ENCODE peak calls at places on chromosomes 6 and 20, in six cellular contexts. O, E, B, K, W and C are unnamed samples.
A peak's percentile ranks its signal among the peaks of the same experiment; 100 is the strongest.

GRCh38 chr20:10492844-10493243 is 57.7 kb downstream of the SLX4IP start:
- DNase-seq in O (no peak), E (no peak), B (no peak), K (no peak), W (no peak), C (no peak)

GRCh38 chr6:90233994-90234393 is 62.6 kb downstream of the BACH2 start:
- DNase-seq in O (no peak), E (no peak), B (no peak), K (no peak), W (no peak), C (no peak)

GRCh38 chr6:67300430-67301040 is 1334.5 kb upstream of the ADGRB3 start:
- DNase-seq in O (no peak), E (no peak), B (no peak), K (no peak), W (no peak), C (no peak)

GRCh38 chr6:87828044-87828443 is 126.0 kb upstream of the AKIRIN2 start:
- DNase-seq in O (no peak), E (no peak), B (no peak), K (no peak), W (no peak), C (no peak)

GRCh38 chr20:21074605-21075336 is 31.4 kb downstream of the LINC00237 start:
- DNase-seq in O (no peak), E (no peak), B (peak; percentile 16), K (no peak), W (no peak), C (peak; percentile 14)

GRCh38 chr6:117444600-117444999 is 18.9 kb upstream of the ROS1 start:
- DNase-seq in O (no peak), E (no peak), B (peak; percentile 91), K (no peak), W (no peak), C (no peak)

GRCh38 chr20:62181808-62182207 is 1.0 kb upstream of the MTG2 start:
- DNase-seq in O (no peak), E (no peak), B (no peak), K (no peak), W (no peak), C (no peak)

GRCh38 chr6:7051780-7052440 is 55.9 kb upstream of the RREB1 start:
- DNase-seq in O (peak; percentile 64), E (peak; percentile 37), B (peak; percentile 19), K (peak; percentile 49), W (peak; percentile 74), C (peak; percentile 79)

GRCh38 chr6:37576336-37576737 is 76.6 kb upstream of the CCDC167 start:
- DNase-seq in O (no peak), E (peak; percentile 63), B (peak; percentile 75), K (no peak), W (peak; percentile 23), C (peak; percentile 33)

GRCh38 chr6:56891754-56892153 is 63.2 kb upstream of the BEND6 start:
- DNase-seq in O (no peak), E (no peak), B (peak; percentile 49), K (no peak), W (peak; percentile 15), C (peak; percentile 18)

GRCh38 chr6:5331860-5332442 is 70.6 kb downstream of the FARS2 start:
- DNase-seq in O (no peak), E (no peak), B (no peak), K (no peak), W (no peak), C (no peak)
- H3K4me3 ChIP-seq in O (no peak overlapping the region), E (no peak overlapping the region), B (no peak overlapping the region), K (no peak overlapping the region), W (no peak overlapping the region), C (no peak overlapping the region)

GRCh38 chr6:170437719-170438401 is 115.2 kb downstream of the PSMB1 start:
- DNase-seq in O (no peak), E (peak; percentile 36), B (peak; percentile 7), K (no peak), W (no peak), C (peak; percentile 44)
- H3K4me3 ChIP-seq in O (peak overlapping the region; percentile 34), E (no peak overlapping the region), B (no peak overlapping the region), K (peak overlapping the region; percentile 57), W (no peak overlapping the region), C (no peak overlapping the region)

GRCh38 chr6:111258615-111259088 is 171.3 kb downstream of the SLC16A10 start:
- DNase-seq in O (no peak), E (no peak), B (no peak), K (no peak), W (no peak), C (no peak)
- H3K4me3 ChIP-seq in O (peak overlapping the region; percentile 67), E (peak overlapping the region; percentile 83), B (peak overlapping the region; percentile 44), K (peak overlapping the region; percentile 96), W (peak overlapping the region; percentile 36), C (peak overlapping the region; percentile 94)

GRCh38 chr6:19734519-19734918 is 102.7 kb upstream of the ID4 start:
- DNase-seq in O (no peak), E (no peak), B (no peak), K (no peak), W (no peak), C (no peak)
- H3K4me3 ChIP-seq in O (no peak overlapping the region), E (no peak overlapping the region), B (no peak overlapping the region), K (no peak overlapping the region), W (no peak overlapping the region), C (no peak overlapping the region)

GRCh38 chr20:49281913-49282467 is 4.1 kb upstream of the ZNFX1 start:
- DNase-seq in O (no peak), E (no peak), B (no peak), K (no peak), W (no peak), C (no peak)

GRCh38 chr20:49282584-49283171 is 4.8 kb upstream of the ZNFX1 start:
- DNase-seq in O (no peak), E (no peak), B (no peak), K (no peak), W (no peak), C (no peak)

GRCh38 chr20:49279677-49280462 is 2.0 kb upstream of the ZNFX1 start:
- DNase-seq in O (no peak), E (no peak), B (no peak), K (no peak), W (no peak), C (no peak)

GRCh38 chr20:49280463-49281058 is 2.7 kb upstream of the ZNFX1 start:
- DNase-seq in O (no peak), E (no peak), B (no peak), K (no peak), W (no peak), C (no peak)

DNA sequence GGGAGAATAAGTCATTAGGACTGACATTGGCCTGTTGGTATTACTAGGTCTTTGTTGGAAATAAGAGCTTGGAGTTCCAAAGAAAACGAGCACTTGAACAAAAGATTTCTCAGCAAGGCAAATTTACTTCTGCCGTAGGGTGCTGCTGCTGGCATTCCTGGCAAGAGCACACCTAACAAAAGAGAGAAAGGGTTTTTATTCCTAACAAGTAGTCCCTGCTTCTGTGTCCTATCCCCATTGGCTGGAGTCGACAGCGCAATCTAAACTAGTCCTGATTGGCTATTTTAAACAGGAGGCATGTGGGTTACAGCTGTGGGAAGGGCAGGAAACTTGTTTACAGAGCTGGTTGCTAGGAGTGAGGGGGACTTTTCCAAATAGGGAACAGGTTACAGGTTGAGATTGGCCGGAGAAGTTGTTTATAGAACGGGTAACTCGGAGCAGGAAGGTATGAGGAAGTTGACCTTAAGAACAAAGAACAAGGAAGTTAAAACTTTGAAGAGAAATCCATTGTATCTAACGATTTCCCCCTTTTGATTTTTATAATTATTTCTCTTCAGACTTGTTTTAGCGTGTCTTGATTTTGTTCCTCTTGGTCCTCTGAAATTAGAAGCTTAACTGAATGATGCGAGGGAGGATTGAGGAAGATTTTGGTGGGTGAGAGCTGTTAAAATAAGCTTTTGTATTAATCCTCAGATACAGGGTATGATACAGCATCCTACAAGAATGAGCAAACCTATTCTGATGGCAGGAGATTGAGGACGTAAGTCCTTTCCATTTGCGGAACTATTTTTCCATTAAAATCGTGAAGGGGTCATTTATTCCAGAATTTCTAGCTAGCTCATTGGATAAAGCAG is 3.4 kb upstream of the ZNFX1 start:
- DNase-seq in O (no peak), E (no peak), B (peak; percentile 61), K (no peak), W (peak; percentile 45), C (peak; percentile 58)
- H3K4me3 ChIP-seq in O (no peak overlapping the region), E (peak overlapping the region; percentile 97), B (peak overlapping the region; percentile 100), K (peak overlapping the region; percentile 76), W (no peak overlapping the region), C (peak overlapping the region; percentile 98)

GRCh38 chr20:45436732-45437485 is 21.0 kb downstream of the PIGT start:
- DNase-seq in O (peak; percentile 90), E (peak; percentile 75), B (peak; percentile 75), K (peak; percentile 91), W (peak; percentile 98), C (peak; percentile 91)

GRCh38 chr20:45432294-45432693 is 16.4 kb downstream of the PIGT start:
- DNase-seq in O (no peak), E (no peak), B (no peak), K (no peak), W (no peak), C (no peak)

GRCh38 chr20:45427236-45428149 is 11.6 kb downstream of the PIGT start:
- DNase-seq in O (no peak), E (no peak), B (peak; percentile 22), K (no peak), W (peak; percentile 42), C (no peak)

GRCh38 chr20:45429618-45430017 is 13.7 kb downstream of the PIGT start:
- DNase-seq in O (no peak), E (no peak), B (no peak), K (no peak), W (no peak), C (no peak)

GRCh38 chr20:45433316-45433715 is 17.4 kb downstream of the PIGT start:
- DNase-seq in O (peak; percentile 63), E (peak; percentile 78), B (peak; percentile 63), K (peak; percentile 91), W (no peak), C (peak; percentile 81)
- H3K4me3 ChIP-seq in O (no peak overlapping the region), E (no peak overlapping the region), B (no peak overlapping the region), K (no peak overlapping the region), W (no peak overlapping the region), C (no peak overlapping the region)